ENCODE peak calls at places on chromosomes 3 and 15, in nine cellular contexts. One of them, this sample, is unnamed.

GRCh38 chr15:92574566-92574965 is 81.0 kb downstream of the FAM174B start:
- DNase-seq in esophagus squamous epithelium: no peak
- DNase-seq in pancreas: no peak
- DNase-seq in BJ: no peak
- DNase-seq in naive thymus-derived CD4-positive, alpha-beta T cell: no peak
- DNase-seq in kidney epithelial cell: no peak
- DNase-seq in IMR-90: no peak
- DNase-seq in CD8-positive, alpha-beta T cell: no peak
- DNase-seq in brain microvascular endothelial cell: no peak
- DNase-seq in this sample: no peak

GRCh38 chr15:70853270-70853854 is 595 bp downstream of the LARP6 start:
- DNase-seq in brain microvascular endothelial cell: peak; percentile 32
- DNase-seq in IMR-90: peak; percentile 87
- DNase-seq in esophagus squamous epithelium: no peak
- DNase-seq in naive thymus-derived CD4-positive, alpha-beta T cell: no peak
- DNase-seq in pancreas: peak; percentile 52
- DNase-seq in kidney epithelial cell: no peak
- DNase-seq in BJ: no peak
- DNase-seq in CD8-positive, alpha-beta T cell: no peak
- DNase-seq in this sample: peak; percentile 67

GRCh38 chr3:171181907-171182690 is 155.6 kb upstream of the SLC2A2 start:
- DNase-seq in pancreas: no peak
- DNase-seq in CD8-positive, alpha-beta T cell: no peak
- DNase-seq in IMR-90: peak; percentile 57
- DNase-seq in BJ: no peak
- DNase-seq in brain microvascular endothelial cell: peak; percentile 41
- DNase-seq in kidney epithelial cell: no peak
- DNase-seq in esophagus squamous epithelium: no peak
- DNase-seq in naive thymus-derived CD4-positive, alpha-beta T cell: no peak
- DNase-seq in this sample: no peak

GRCh38 chr15:66027268-66027806 is 158.0 kb downstream of the RAB11A start:
- DNase-seq in CD8-positive, alpha-beta T cell: no peak
- DNase-seq in kidney epithelial cell: peak; percentile 18
- DNase-seq in IMR-90: no peak
- DNase-seq in esophagus squamous epithelium: no peak
- DNase-seq in pancreas: no peak
- DNase-seq in brain microvascular endothelial cell: no peak
- DNase-seq in naive thymus-derived CD4-positive, alpha-beta T cell: no peak
- DNase-seq in BJ: no peak
- DNase-seq in this sample: no peak

GRCh38 chr3:61877359-61877770 is 316.0 kb downstream of the PTPRG start:
- DNase-seq in esophagus squamous epithelium: no peak
- DNase-seq in pancreas: no peak
- DNase-seq in IMR-90: no peak
- DNase-seq in BJ: no peak
- DNase-seq in brain microvascular endothelial cell: no peak
- DNase-seq in kidney epithelial cell: no peak
- DNase-seq in naive thymus-derived CD4-positive, alpha-beta T cell: no peak
- DNase-seq in CD8-positive, alpha-beta T cell: no peak
- DNase-seq in this sample: no peak

GRCh38 chr3:161222662-161223061 is 1.6 kb downstream of the NMD3 start:
- DNase-seq in brain microvascular endothelial cell: no peak
- DNase-seq in BJ: no peak
- DNase-seq in CD8-positive, alpha-beta T cell: no peak
- DNase-seq in IMR-90: peak; percentile 26
- DNase-seq in esophagus squamous epithelium: no peak
- DNase-seq in pancreas: no peak
- DNase-seq in naive thymus-derived CD4-positive, alpha-beta T cell: no peak
- DNase-seq in kidney epithelial cell: no peak
- DNase-seq in this sample: peak; percentile 16

GRCh38 chr15:73141216-73141900 is 89.1 kb downstream of the NEO1 start:
- DNase-seq in naive thymus-derived CD4-positive, alpha-beta T cell: no peak
- DNase-seq in kidney epithelial cell: no peak
- DNase-seq in brain microvascular endothelial cell: no peak
- DNase-seq in CD8-positive, alpha-beta T cell: no peak
- DNase-seq in IMR-90: no peak
- DNase-seq in BJ: no peak
- DNase-seq in esophagus squamous epithelium: no peak
- DNase-seq in pancreas: no peak
- DNase-seq in this sample: no peak

GRCh38 chr15:75578206-75578947 is 738 bp downstream of the PTPN9 start:
- DNase-seq in BJ: no peak
- DNase-seq in CD8-positive, alpha-beta T cell: peak; percentile 14
- DNase-seq in IMR-90: no peak
- DNase-seq in kidney epithelial cell: no peak
- DNase-seq in esophagus squamous epithelium: no peak
- DNase-seq in pancreas: peak; percentile 65
- DNase-seq in naive thymus-derived CD4-positive, alpha-beta T cell: peak; percentile 41
- DNase-seq in brain microvascular endothelial cell: no peak
- DNase-seq in this sample: peak; percentile 57

GRCh38 chr3:13601692-13602080 is 52.8 kb downstream of the FBLN2 start:
- DNase-seq in IMR-90: no peak
- DNase-seq in pancreas: no peak
- DNase-seq in brain microvascular endothelial cell: no peak
- DNase-seq in esophagus squamous epithelium: no peak
- DNase-seq in kidney epithelial cell: no peak
- DNase-seq in BJ: no peak
- DNase-seq in naive thymus-derived CD4-positive, alpha-beta T cell: no peak
- DNase-seq in CD8-positive, alpha-beta T cell: no peak
- DNase-seq in this sample: no peak

GRCh38 chr3:159929181-159929893 is 59.3 kb upstream of the IL12A start:
- DNase-seq in brain microvascular endothelial cell: peak; percentile 81
- DNase-seq in kidney epithelial cell: peak; percentile 14
- DNase-seq in BJ: no peak
- DNase-seq in CD8-positive, alpha-beta T cell: no peak
- DNase-seq in naive thymus-derived CD4-positive, alpha-beta T cell: no peak
- DNase-seq in esophagus squamous epithelium: no peak
- DNase-seq in pancreas: no peak
- DNase-seq in IMR-90: peak; percentile 87
- DNase-seq in this sample: no peak

GRCh38 chr3:192260611-192261010 is 466.7 kb downstream of the FGF12 start:
- DNase-seq in pancreas: no peak
- DNase-seq in brain microvascular endothelial cell: no peak
- DNase-seq in naive thymus-derived CD4-positive, alpha-beta T cell: no peak
- DNase-seq in BJ: no peak
- DNase-seq in CD8-positive, alpha-beta T cell: no peak
- DNase-seq in IMR-90: no peak
- DNase-seq in kidney epithelial cell: peak; percentile 18
- DNase-seq in esophagus squamous epithelium: no peak
- DNase-seq in this sample: no peak

GRCh38 chr3:133881492-133881891 is 14.2 kb downstream of the RAB6B start:
- DNase-seq in IMR-90: no peak
- DNase-seq in CD8-positive, alpha-beta T cell: no peak
- DNase-seq in naive thymus-derived CD4-positive, alpha-beta T cell: peak; percentile 11
- DNase-seq in kidney epithelial cell: no peak
- DNase-seq in esophagus squamous epithelium: no peak
- DNase-seq in pancreas: no peak
- DNase-seq in brain microvascular endothelial cell: no peak
- DNase-seq in BJ: no peak
- DNase-seq in this sample: no peak

GRCh38 chr3:87350367-87351199 is 74.2 kb upstream of the POU1F1 start:
- DNase-seq in CD8-positive, alpha-beta T cell: peak; percentile 19
- DNase-seq in esophagus squamous epithelium: no peak
- DNase-seq in pancreas: no peak
- DNase-seq in naive thymus-derived CD4-positive, alpha-beta T cell: no peak
- DNase-seq in IMR-90: peak; percentile 47
- DNase-seq in brain microvascular endothelial cell: peak; percentile 27
- DNase-seq in BJ: no peak
- DNase-seq in kidney epithelial cell: no peak
- DNase-seq in this sample: peak; percentile 45

GRCh38 chr3:81339040-81339845 is 422.2 kb downstream of the GBE1 start:
- DNase-seq in naive thymus-derived CD4-positive, alpha-beta T cell: no peak
- DNase-seq in CD8-positive, alpha-beta T cell: no peak
- DNase-seq in brain microvascular endothelial cell: no peak
- DNase-seq in IMR-90: peak; percentile 6
- DNase-seq in pancreas: no peak
- DNase-seq in BJ: no peak
- DNase-seq in kidney epithelial cell: no peak
- DNase-seq in esophagus squamous epithelium: no peak
- DNase-seq in this sample: no peak

GRCh38 chr15:59532770-59533379 is 78.7 kb upstream of the GCNT3 start:
- DNase-seq in esophagus squamous epithelium: no peak
- DNase-seq in CD8-positive, alpha-beta T cell: no peak
- DNase-seq in pancreas: no peak
- DNase-seq in IMR-90: peak; percentile 21
- DNase-seq in BJ: no peak
- DNase-seq in brain microvascular endothelial cell: peak; percentile 22
- DNase-seq in naive thymus-derived CD4-positive, alpha-beta T cell: no peak
- DNase-seq in kidney epithelial cell: peak; percentile 10
- DNase-seq in this sample: peak; percentile 51

DNA sequence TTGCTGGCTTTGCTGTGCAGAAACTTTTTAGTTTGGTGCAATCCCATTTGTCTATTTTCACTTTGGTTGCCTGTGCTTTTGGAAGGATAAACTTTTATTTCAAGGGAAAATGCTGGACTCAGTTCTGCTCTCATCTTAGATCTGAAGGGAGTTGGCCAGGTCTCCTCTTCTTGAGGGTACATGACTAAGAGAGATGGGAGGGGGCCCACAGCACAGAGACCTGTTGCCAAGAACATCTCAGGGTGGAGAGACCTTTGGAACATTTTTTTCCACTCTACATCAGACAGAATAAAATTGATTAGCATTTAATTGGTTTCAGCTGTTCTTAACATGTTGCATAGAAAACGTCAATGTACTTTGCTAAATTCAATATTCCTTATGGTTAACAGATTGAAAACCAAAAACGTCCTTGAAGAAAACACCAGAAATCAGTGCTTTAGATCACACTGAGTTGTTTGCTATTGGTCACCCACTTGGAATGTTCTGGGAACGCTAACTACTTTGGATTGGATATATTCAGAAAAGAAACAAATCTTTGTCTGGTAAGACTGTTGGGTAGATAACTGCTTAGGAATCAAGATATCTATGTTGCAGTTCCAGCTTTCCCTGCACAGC is 36.4 kb upstream of the FSTL1 start:
- DNase-seq in IMR-90: peak; percentile 85
- DNase-seq in BJ: no peak
- DNase-seq in brain microvascular endothelial cell: no peak
- DNase-seq in CD8-positive, alpha-beta T cell: no peak
- DNase-seq in kidney epithelial cell: no peak
- DNase-seq in naive thymus-derived CD4-positive, alpha-beta T cell: no peak
- DNase-seq in esophagus squamous epithelium: no peak
- DNase-seq in pancreas: no peak
- DNase-seq in this sample: no peak
- H3K36me3 ChIP-seq in IMR-90: no peaks in the 10 kb centered on the region
- H3K36me3 ChIP-seq in BJ: no peaks in the 10 kb centered on the region
- H3K36me3 ChIP-seq in brain microvascular endothelial cell: no peaks in the 10 kb centered on the region
- H3K36me3 ChIP-seq in CD8-positive, alpha-beta T cell: no peaks in the 10 kb centered on the region
- H3K36me3 ChIP-seq in kidney epithelial cell: no peaks in the 10 kb centered on the region
- H3K36me3 ChIP-seq in naive thymus-derived CD4-positive, alpha-beta T cell: no peaks in the 10 kb centered on the region
- H3K36me3 ChIP-seq in esophagus squamous epithelium: no peaks in the 10 kb centered on the region
- H3K36me3 ChIP-seq in pancreas: no peaks in the 10 kb centered on the region
- H3K36me3 ChIP-seq in this sample: no peaks in the 10 kb centered on the region

GRCh38 chr3:47404420-47404819 is 23.6 kb downstream of the PTPN23 start:
- DNase-seq in brain microvascular endothelial cell: no peak
- DNase-seq in naive thymus-derived CD4-positive, alpha-beta T cell: no peak
- DNase-seq in pancreas: no peak
- DNase-seq in IMR-90: no peak
- DNase-seq in CD8-positive, alpha-beta T cell: no peak
- DNase-seq in esophagus squamous epithelium: no peak
- DNase-seq in BJ: no peak
- DNase-seq in kidney epithelial cell: no peak
- DNase-seq in this sample: no peak
- H3K36me3 ChIP-seq in brain microvascular endothelial cell: peaks cover 34% of the 10 kb centered on the region
- H3K36me3 ChIP-seq in naive thymus-derived CD4-positive, alpha-beta T cell: peaks cover 62% of the 10 kb centered on the region
- H3K36me3 ChIP-seq in pancreas: peaks cover 10% of the 10 kb centered on the region
- H3K36me3 ChIP-seq in IMR-90: peaks cover 38% of the 10 kb centered on the region
- H3K36me3 ChIP-seq in CD8-positive, alpha-beta T cell: peaks cover 18% of the 10 kb centered on the region
- H3K36me3 ChIP-seq in esophagus squamous epithelium: peaks cover 20% of the 10 kb centered on the region
- H3K36me3 ChIP-seq in BJ: peaks cover 26% of the 10 kb centered on the region
- H3K36me3 ChIP-seq in kidney epithelial cell: peaks cover 4% of the 10 kb centered on the region
- H3K36me3 ChIP-seq in this sample: peaks cover 26% of the 10 kb centered on the region

GRCh38 chr15:39944711-39945110 is 10.8 kb downstream of the EIF2AK4 start:
- DNase-seq in esophagus squamous epithelium: no peak
- DNase-seq in naive thymus-derived CD4-positive, alpha-beta T cell: no peak
- DNase-seq in BJ: peak; percentile 71
- DNase-seq in CD8-positive, alpha-beta T cell: no peak
- DNase-seq in brain microvascular endothelial cell: no peak
- DNase-seq in kidney epithelial cell: no peak
- DNase-seq in pancreas: no peak
- DNase-seq in IMR-90: peak; percentile 97
- DNase-seq in this sample: no peak

GRCh38 chr15:39939487-39940452 is 5.9 kb downstream of the EIF2AK4 start:
- DNase-seq in brain microvascular endothelial cell: no peak
- DNase-seq in naive thymus-derived CD4-positive, alpha-beta T cell: no peak
- DNase-seq in esophagus squamous epithelium: no peak
- DNase-seq in kidney epithelial cell: no peak
- DNase-seq in pancreas: no peak
- DNase-seq in BJ: no peak
- DNase-seq in IMR-90: no peak
- DNase-seq in CD8-positive, alpha-beta T cell: no peak
- DNase-seq in this sample: no peak

GRCh38 chr15:39946862-39947261 is 12.9 kb downstream of the EIF2AK4 start:
- DNase-seq in esophagus squamous epithelium: no peak
- DNase-seq in IMR-90: peak; percentile 41
- DNase-seq in BJ: no peak
- DNase-seq in kidney epithelial cell: no peak
- DNase-seq in brain microvascular endothelial cell: peak; percentile 37
- DNase-seq in pancreas: no peak
- DNase-seq in naive thymus-derived CD4-positive, alpha-beta T cell: no peak
- DNase-seq in CD8-positive, alpha-beta T cell: no peak
- DNase-seq in this sample: no peak

GRCh38 chr15:39942753-39943150 is 8.8 kb downstream of the EIF2AK4 start:
- DNase-seq in kidney epithelial cell: no peak
- DNase-seq in esophagus squamous epithelium: no peak
- DNase-seq in brain microvascular endothelial cell: no peak
- DNase-seq in naive thymus-derived CD4-positive, alpha-beta T cell: no peak
- DNase-seq in IMR-90: no peak
- DNase-seq in CD8-positive, alpha-beta T cell: no peak
- DNase-seq in pancreas: no peak
- DNase-seq in BJ: no peak
- DNase-seq in this sample: no peak

GRCh38 chr15:39942101-39942752 is 8.3 kb downstream of the EIF2AK4 start:
- DNase-seq in pancreas: no peak
- DNase-seq in CD8-positive, alpha-beta T cell: no peak
- DNase-seq in BJ: no peak
- DNase-seq in IMR-90: peak; percentile 77
- DNase-seq in esophagus squamous epithelium: no peak
- DNase-seq in kidney epithelial cell: no peak
- DNase-seq in brain microvascular endothelial cell: no peak
- DNase-seq in naive thymus-derived CD4-positive, alpha-beta T cell: no peak
- DNase-seq in this sample: no peak
- H3K36me3 ChIP-seq in pancreas: peaks cover 8% of the 10 kb centered on the region
- H3K36me3 ChIP-seq in CD8-positive, alpha-beta T cell: peaks cover 8% of the 10 kb centered on the region
- H3K36me3 ChIP-seq in BJ: peaks cover 10% of the 10 kb centered on the region
- H3K36me3 ChIP-seq in IMR-90: peaks cover 35% of the 10 kb centered on the region
- H3K36me3 ChIP-seq in esophagus squamous epithelium: no peaks in the 10 kb centered on the region
- H3K36me3 ChIP-seq in kidney epithelial cell: peaks cover 5% of the 10 kb centered on the region
- H3K36me3 ChIP-seq in brain microvascular endothelial cell: peaks cover 40% of the 10 kb centered on the region
- H3K36me3 ChIP-seq in naive thymus-derived CD4-positive, alpha-beta T cell: peaks cover 28% of the 10 kb centered on the region
- H3K36me3 ChIP-seq in this sample: peaks cover 67% of the 10 kb centered on the region

GRCh38 chr3:51637941-51638471 is 33.0 kb upstream of the TEX264 start:
- DNase-seq in BJ: no peak
- DNase-seq in naive thymus-derived CD4-positive, alpha-beta T cell: peak; percentile 23
- DNase-seq in brain microvascular endothelial cell: peak; percentile 72
- DNase-seq in CD8-positive, alpha-beta T cell: no peak
- DNase-seq in esophagus squamous epithelium: no peak
- DNase-seq in IMR-90: peak; percentile 71
- DNase-seq in pancreas: no peak
- DNase-seq in kidney epithelial cell: peak; percentile 23
- DNase-seq in this sample: peak; percentile 66
- H3K36me3 ChIP-seq in BJ: peaks cover 22% of the 10 kb centered on the region
- H3K36me3 ChIP-seq in naive thymus-derived CD4-positive, alpha-beta T cell: peaks cover 94% of the 10 kb centered on the region
- H3K36me3 ChIP-seq in brain microvascular endothelial cell: peaks cover 49% of the 10 kb centered on the region
- H3K36me3 ChIP-seq in CD8-positive, alpha-beta T cell: peaks cover 60% of the 10 kb centered on the region
- H3K36me3 ChIP-seq in esophagus squamous epithelium: peaks cover 17% of the 10 kb centered on the region
- H3K36me3 ChIP-seq in IMR-90: peaks cover 43% of the 10 kb centered on the region
- H3K36me3 ChIP-seq in pancreas: peaks cover 16% of the 10 kb centered on the region
- H3K36me3 ChIP-seq in kidney epithelial cell: peaks cover 1% of the 10 kb centered on the region
- H3K36me3 ChIP-seq in this sample: peaks cover 65% of the 10 kb centered on the region

This sample was measured in HAP-1.